ENCODE peak calls at places on chromosomes 7 and 10, in nine cellular contexts. Y is Calu3; V is ovary; E is GM10248; D is A549; P is activated CD8-positive, alpha-beta T cell treated with anti-CD3 and anti-CD28 coated beads for 36 hours; X is BE2C; Q is MCF 10A; L is right atrium auricular region. U is an unnamed sample.

GRCh38 chr10:100534726-100535125 is 1.0 kb upstream of the HIF1AN start:
- DNase-seq in L (no peak), Q (no peak), D (no peak), V (no peak), E (no peak), Y (no peak), X (no peak), P (no peak), U (no peak)

GRCh38 chr7:43764807-43765491 is 6.5 kb downstream of the BLVRA start:
- DNase-seq in P (no peak), L (no peak), V (no peak), E (no peak), Y (peak), X (no peak), Q (peak), D (peak), U (no peak)

GRCh38 chr10:130337696-130338587 is 201.8 kb downstream of the GLRX3 start:
- DNase-seq in Y (no peak), E (no peak), Q (no peak), L (peak), V (no peak), X (no peak), P (no peak), D (no peak), U (peak)

GRCh38 chr10:46227571-46228075 is 59.2 kb upstream of the ANTXRL start:
- DNase-seq in V (no peak), Q (peak), D (no peak), L (peak), P (no peak), E (no peak), Y (no peak), X (no peak), U (no peak)

GRCh38 chr7:15854841-15855576 is 168.5 kb upstream of the MEOX2 start:
- DNase-seq in Y (peak), Q (no peak), V (no peak), P (no peak), X (no peak), D (no peak), L (no peak), E (no peak), U (no peak)

GRCh38 chr7:22696672-22697071 is 30.3 kb upstream of the IL6 start:
- DNase-seq in E (no peak), L (no peak), P (peak), Y (peak), X (no peak), Q (peak), D (no peak), V (no peak), U (no peak)

GRCh38 chr7:77674878-77675277 is 21.4 kb upstream of the RSBN1L start:
- DNase-seq in Y (peak), D (peak), L (no peak), E (no peak), Q (peak), X (no peak), P (peak), V (no peak), U (no peak)

GRCh38 chr10:99560277-99561126 is 27.8 kb downstream of the NKX2-3 start:
- DNase-seq in X (peak), Y (peak), P (peak), Q (peak), L (peak), D (peak), V (peak), E (peak), U (no peak)

GRCh38 chr10:12847361-12847975 is 154.0 kb downstream of the CCDC3 start:
- DNase-seq in Q (no peak), D (peak), P (peak), X (peak), L (peak), E (no peak), Y (peak), V (no peak), U (no peak)

GRCh38 chr10:127815147-127815546 is 77.6 kb downstream of the CLRN3 start:
- DNase-seq in P (no peak), X (no peak), V (no peak), D (no peak), E (no peak), Q (no peak), Y (no peak), L (no peak), U (no peak)

DNA sequence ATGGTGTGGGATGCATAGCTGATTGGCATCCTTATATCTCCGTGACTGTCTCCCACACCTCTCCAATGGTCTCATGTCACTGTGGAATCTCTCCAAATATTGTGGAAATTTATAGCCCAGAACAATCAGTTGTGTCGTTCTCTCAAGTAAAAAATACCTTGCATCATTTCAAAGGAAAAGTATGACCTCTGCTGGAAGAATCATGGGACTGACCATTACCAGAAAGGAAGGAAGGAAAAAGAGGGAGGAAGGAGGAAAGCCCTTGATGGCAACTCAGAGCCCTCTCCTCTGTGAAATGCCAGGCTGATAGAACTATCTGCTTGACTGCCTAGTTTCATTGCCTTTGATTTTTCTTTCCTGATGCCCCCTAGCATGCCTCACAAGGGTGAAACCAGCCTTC is 76.3 kb downstream of the FOXI2 start:
- DNase-seq in E (no peak), L (no peak), V (no peak), Q (peak), D (no peak), X (no peak), P (no peak), Y (no peak), U (no peak)
- TF ChIP-seq CTCF in E (no peak), L (peak), V (peak), Q (peak), D (peak), X (peak), P (no peak), Y (no peak), U (peak)

GRCh38 chr10:93222876-93223275 is 149.2 kb downstream of the CYP26A1 start:
- DNase-seq in D (no peak), V (no peak), X (no peak), Q (no peak), Y (no peak), E (no peak), P (no peak), L (no peak), U (no peak)

GRCh38 chr10:93223336-93223735 is 149.6 kb downstream of the CYP26A1 start:
- DNase-seq in X (no peak), P (no peak), V (no peak), L (no peak), Y (no peak), D (no peak), E (no peak), Q (no peak), U (no peak)

GRCh38 chr10:93222211-93222754 is 148.6 kb downstream of the CYP26A1 start:
- DNase-seq in D (no peak), E (no peak), Y (no peak), L (no peak), P (no peak), Q (no peak), V (no peak), X (no peak), U (no peak)

GRCh38 chr10:93225938-93226337 is 152.2 kb downstream of the CYP26A1 start:
- DNase-seq in Q (no peak), V (no peak), L (no peak), D (no peak), P (no peak), Y (no peak), E (no peak), X (no peak), U (no peak)

DNA sequence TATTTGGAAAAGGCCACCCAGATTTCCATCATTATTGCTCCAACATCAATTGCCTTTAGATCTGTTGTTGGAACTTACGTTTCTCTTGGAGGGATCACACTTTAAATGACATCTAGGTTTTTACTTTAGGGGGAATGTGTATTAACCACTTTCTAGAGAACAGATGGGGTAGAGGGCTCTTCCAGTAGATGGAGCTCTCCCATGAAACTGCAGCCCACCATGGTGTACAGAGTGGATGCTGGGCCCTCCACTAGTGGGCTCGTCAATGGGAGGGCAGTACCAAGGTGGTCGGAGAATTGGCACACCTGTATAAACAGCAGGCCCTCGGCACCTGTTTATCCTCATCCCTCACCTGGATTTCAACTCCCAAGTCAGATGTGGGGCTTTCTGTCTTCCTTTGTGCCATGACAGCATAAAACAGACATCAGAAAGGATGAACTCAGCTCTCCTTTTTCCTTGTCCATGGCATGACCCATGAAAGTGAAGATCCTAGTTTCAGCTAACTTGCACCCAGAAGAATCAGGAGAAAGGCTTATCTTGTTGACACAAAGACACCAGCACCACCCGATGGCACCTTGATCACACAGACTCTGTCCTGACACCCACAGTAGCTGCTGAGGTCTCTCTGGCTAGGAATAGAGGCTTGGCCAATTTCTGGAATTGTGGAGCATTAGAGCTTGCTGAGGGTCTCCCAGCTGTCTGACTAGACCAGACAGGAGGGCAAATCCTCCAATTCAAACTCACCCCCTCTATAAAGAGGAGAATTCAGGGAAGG is 150.5 kb downstream of the CYP26A1 start:
- DNase-seq in L (no peak), V (no peak), Y (no peak), X (no peak), D (peak), P (no peak), Q (no peak), E (no peak), U (no peak)
- TF ChIP-seq CTCF in L (no peak), V (no peak), Y (no peak), X (peak), D (peak), P (no peak), Q (no peak), E (no peak), U (no peak)

GRCh38 chr7:93799750-93800357 is 90.7 kb downstream of the TFPI2 start:
- DNase-seq in L (no peak), E (peak), Y (no peak), Q (peak), P (no peak), D (peak), V (no peak), X (no peak), U (no peak)
- TF ChIP-seq CTCF in L (peak), E (peak), Y (no peak), Q (peak), P (peak), D (peak), V (peak), X (peak), U (peak)

DNA sequence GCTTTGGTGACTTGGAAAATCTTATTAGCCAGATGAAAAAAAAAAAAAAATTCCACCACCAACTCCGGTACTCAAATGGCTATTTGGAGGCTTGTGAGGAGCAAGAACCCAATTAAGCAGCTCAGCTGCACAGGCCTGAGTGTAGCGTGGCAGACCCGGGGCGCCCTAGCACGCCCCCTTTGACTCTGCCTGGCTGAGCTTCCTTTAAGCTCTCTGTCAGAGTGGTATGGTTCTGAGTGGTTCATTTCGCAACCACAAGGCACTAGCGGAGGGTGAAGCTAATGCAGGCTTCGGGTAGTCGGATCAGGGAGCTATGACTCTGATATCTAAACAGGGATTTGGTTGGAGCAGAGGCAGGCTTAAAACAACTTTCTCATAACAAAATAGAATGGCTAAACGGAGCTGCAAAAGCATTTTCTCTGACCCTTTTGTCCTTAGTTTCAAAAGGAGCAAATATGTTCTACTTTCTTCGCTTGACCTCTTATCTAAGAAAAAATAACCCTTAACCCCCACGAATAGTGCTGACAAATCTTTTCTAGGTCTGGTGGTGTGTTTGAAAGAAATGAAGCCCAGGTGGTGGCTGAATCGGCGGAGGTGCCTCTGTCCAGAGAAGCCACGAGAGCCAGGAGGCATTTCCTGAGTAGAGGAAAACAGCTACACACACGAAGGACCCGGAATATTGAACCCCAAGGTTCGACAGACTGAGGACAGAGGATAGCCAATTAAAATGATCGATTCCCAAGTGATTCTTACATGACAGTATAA is 285.4 kb upstream of the GLI3 start:
- DNase-seq in Q (no peak), D (no peak), V (no peak), P (no peak), Y (no peak), E (no peak), L (no peak), X (no peak), U (no peak)
- TF ChIP-seq CTCF in Q (no peak), D (no peak), V (no peak), P (no peak), Y (no peak), E (no peak), L (no peak), X (no peak), U (no peak)

DNA sequence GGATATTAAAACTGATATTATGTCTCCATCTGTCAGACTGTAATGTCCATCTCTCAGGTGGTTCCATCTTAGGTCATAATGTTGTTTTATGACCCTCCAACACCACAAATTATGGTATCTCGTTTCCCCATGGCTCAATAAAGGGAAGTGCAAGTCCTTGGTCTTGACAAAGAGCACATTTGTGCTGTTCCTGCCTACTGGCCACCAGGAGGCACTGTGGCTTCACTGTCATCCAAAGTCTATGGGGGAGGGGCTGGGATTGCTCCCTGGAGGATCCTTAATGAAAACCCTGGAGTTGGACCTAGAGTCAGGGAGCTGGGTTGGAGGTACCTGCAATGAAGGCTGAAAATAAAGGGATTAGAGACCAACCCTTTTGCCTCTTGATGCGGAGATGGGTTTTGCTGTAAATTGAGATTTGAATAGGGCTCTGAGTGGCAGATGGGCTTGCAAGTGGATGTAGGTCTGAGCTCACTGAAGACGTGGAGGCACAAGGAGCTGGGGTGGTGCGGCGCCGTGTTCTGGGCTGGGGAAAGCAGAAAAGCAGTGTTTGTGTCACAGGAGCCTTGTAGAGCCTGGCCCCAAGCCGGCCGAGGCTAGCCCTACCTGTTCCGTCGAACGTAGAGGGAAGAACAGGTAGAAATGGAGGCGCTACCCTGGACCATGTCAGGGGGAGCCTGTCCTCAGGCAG is 180.5 kb upstream of the PRSS58 start:
- DNase-seq in L (no peak), Y (peak), P (peak), X (peak), Q (peak), D (peak), E (peak), V (no peak), U (no peak)
- TF ChIP-seq CTCF in L (peak), Y (peak), P (peak), X (peak), Q (peak), D (peak), E (peak), V (no peak), U (peak)

U was measured in type B pancreatic cell.